ENCODE peak calls at places on chromosomes 4 and X, in five cellular contexts. P, L, B, H and K are unnamed samples.

GRCh38 chrX:22629105-22629725 is 356.5 kb downstream of the CBLL2 start:
- DNase-seq in P (peak; percentile 82), L (no peak), B (peak; percentile 69), H (no peak), K (peak; percentile 20)

GRCh38 chr4:142318280-142318679 is 527.8 kb downstream of the INPP4B start:
- DNase-seq in P (no peak), L (no peak), B (no peak), H (no peak), K (no peak)

GRCh38 chr4:1871471-1872021 is 353 bp downstream of the NSD2 start:
- DNase-seq in P (peak; percentile 30), L (peak; percentile 50), B (peak; percentile 59), H (no peak), K (no peak)

GRCh38 chr4:57190651-57191481 is 80.7 kb upstream of the IGFBP7 start:
- DNase-seq in P (peak; percentile 35), L (peak; percentile 31), B (peak; percentile 26), H (no peak), K (no peak)

GRCh38 chr4:16896871-16897270 is 1.6 kb downstream of the LDB2 start:
- DNase-seq in P (peak; percentile 79), L (no peak), B (peak; percentile 84), H (no peak), K (peak; percentile 59)

GRCh38 chr4:39486221-39486804 is 27.5 kb downstream of the LIAS start:
- DNase-seq in P (no peak), L (no peak), B (no peak), H (no peak), K (no peak)

GRCh38 chr4:17094811-17095210 is 196.4 kb upstream of the LDB2 start:
- DNase-seq in P (peak; percentile 36), L (no peak), B (peak; percentile 31), H (no peak), K (peak; percentile 12)

GRCh38 chr4:98572697-98573096 is 85.7 kb downstream of the TSPAN5 start:
- DNase-seq in P (no peak), L (no peak), B (no peak), H (no peak), K (peak; percentile 54)

GRCh38 chr4:74267998-74268606 is 40.2 kb upstream of the EPGN start:
- DNase-seq in P (peak; percentile 86), L (no peak), B (peak; percentile 87), H (no peak), K (peak; percentile 81)

GRCh38 chr4:145909331-145909730 is 29.3 kb downstream of the ZNF827 start:
- DNase-seq in P (no peak), L (peak; percentile 17), B (peak; percentile 67), H (peak; percentile 47), K (no peak)

GRCh38 chr4:177441061-177441802 is 1.0 kb downstream of the AGA start:
- DNase-seq in P (peak; percentile 45), L (peak; percentile 79), B (peak; percentile 41), H (no peak), K (peak; percentile 58)

GRCh38 chr4:111512081-111512774 is 633.0 kb upstream of the FAM241A start:
- DNase-seq in P (peak; percentile 95), L (no peak), B (peak; percentile 94), H (no peak), K (peak; percentile 78)

GRCh38 chrX:132127748-132128147 is at the start of gene FRMD7:
- DNase-seq in P (peak; percentile 38), L (no peak), B (no peak), H (no peak), K (peak; percentile 2)

GRCh38 chr4:159655547-159655946 is 552.7 kb downstream of the RAPGEF2 start:
- DNase-seq in P (peak; percentile 99), L (no peak), B (no peak), H (no peak), K (no peak)

GRCh38 chrX:47571215-47571614 is 10.2 kb downstream of the ARAF start:
- DNase-seq in P (no peak), L (no peak), B (no peak), H (peak; percentile 64), K (no peak)

GRCh38 chrX:134377537-134377936 is 82.4 kb upstream of the HPRT1 start:
- DNase-seq in P (peak; percentile 55), L (peak; percentile 68), B (peak; percentile 69), H (no peak), K (peak; percentile 54)

GRCh38 chrX:134374294-134374693 is 85.7 kb upstream of the HPRT1 start:
- DNase-seq in P (peak; percentile 12), L (peak; percentile 42), B (peak; percentile 33), H (no peak), K (no peak)

GRCh38 chrX:134375691-134376090 is 84.3 kb upstream of the HPRT1 start:
- DNase-seq in P (no peak), L (no peak), B (no peak), H (no peak), K (no peak)

GRCh38 chrX:134373736-134374135 is 86.2 kb upstream of the HPRT1 start:
- DNase-seq in P (no peak), L (no peak), B (peak; percentile 17), H (no peak), K (no peak)

GRCh38 chrX:134374910-134375309 is 85.1 kb upstream of the HPRT1 start:
- DNase-seq in P (peak; percentile 56), L (no peak), B (peak; percentile 21), H (no peak), K (no peak)
- H3K4me3 ChIP-seq in P (peak overlapping the region; percentile 82), L (peak overlapping the region; percentile 96), B (peak overlapping the region; percentile 100), H (peak overlapping the region; percentile 73), K (peak overlapping the region; percentile 83)

DNA sequence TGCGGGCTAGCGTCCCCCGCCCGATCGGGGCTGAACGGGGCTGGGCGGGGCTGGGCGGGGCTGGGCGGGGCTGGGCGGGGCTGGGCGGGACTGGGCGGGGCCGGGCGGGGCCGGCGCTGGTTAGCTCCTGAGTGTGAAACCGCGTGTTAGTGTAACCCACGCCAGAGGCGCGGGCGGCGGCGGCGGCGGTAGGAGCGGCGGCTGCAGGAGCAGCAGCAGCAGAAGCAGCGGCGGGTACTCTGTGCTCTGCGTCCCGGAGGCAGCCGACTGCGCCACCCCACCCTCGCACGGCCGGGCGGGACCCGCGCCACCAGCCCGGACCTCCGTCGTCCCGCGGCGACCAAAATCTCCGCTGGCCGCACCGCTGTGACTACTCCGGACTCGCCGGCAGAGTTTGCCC is 128.1 kb downstream of the LAS1L start:
- DNase-seq in P (no peak), L (no peak), B (peak; percentile 24), H (no peak), K (no peak)
- H3K4me3 ChIP-seq in P (no peak overlapping the region), L (no peak overlapping the region), B (peak overlapping the region; percentile 52), H (peak overlapping the region; percentile 52), K (no peak overlapping the region)

DNA sequence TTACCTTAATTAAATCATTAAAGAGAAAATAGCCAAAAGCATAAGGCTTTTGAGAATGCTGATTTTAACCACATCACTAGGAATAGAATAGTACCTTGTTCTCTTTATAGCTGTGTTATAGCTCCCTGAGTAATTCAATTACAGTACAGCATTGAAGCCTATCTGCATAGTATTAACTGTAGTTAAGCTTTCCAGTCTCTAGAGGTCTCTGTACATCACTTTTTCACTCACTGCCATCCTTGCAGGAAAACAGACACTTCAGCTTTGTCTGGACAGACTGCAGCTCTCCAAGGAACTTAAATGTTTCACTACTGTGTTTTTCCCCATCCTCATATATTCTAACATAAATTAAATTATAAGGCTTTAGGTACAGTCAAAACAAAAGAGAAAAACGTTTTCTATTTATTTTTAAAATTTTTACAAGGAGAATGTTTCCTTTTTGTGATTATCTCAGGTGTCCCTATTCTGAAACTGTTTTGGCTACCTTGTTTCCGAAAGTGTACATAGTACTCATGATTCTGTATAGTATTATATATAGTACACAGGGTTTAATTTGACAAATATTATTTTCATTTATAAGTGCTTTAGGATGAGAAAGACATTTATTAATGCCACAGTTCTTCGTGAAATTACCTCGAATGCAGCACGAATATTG is 407.9 kb downstream of the PCDH18 start:
- DNase-seq in P (peak; percentile 55), L (peak; percentile 25), B (peak; percentile 87), H (no peak), K (peak; percentile 71)
- H3K4me3 ChIP-seq in P (peak overlapping the region; percentile 54), L (no peak overlapping the region), B (peak overlapping the region; percentile 80), H (peak overlapping the region; percentile 57), K (peak overlapping the region; percentile 55)

GRCh38 chrX:32530802-32531403 is 680.4 kb downstream of the DMD start:
- DNase-seq in P (peak; percentile 14), L (peak; percentile 71), B (peak; percentile 49), H (no peak), K (peak; percentile 4)
- H3K4me3 ChIP-seq in P (no peak overlapping the region), L (peak overlapping the region; percentile 44), B (peak overlapping the region; percentile 48), H (peak overlapping the region; percentile 51), K (no peak overlapping the region)

GRCh38 chr4:174907508-174907907 is 10.7 kb upstream of the ADAM29 start:
- DNase-seq in P (no peak), L (peak; percentile 36), B (no peak), H (no peak), K (no peak)
- H3K4me3 ChIP-seq in P (no peak overlapping the region), L (no peak overlapping the region), B (no peak overlapping the region), H (no peak overlapping the region), K (no peak overlapping the region)